ENCODE peak calls at places on chromosomes 4 and X, in eight cellular contexts. Y, W, I, S, F, A, G and E are unnamed samples. For H3K4me1, the result is how much of the 10 kb centered on the place peaks cover.

GRCh38 chr4:110815950-110816349 is 193.1 kb upstream of the PITX2 start:
- DNase-seq in A (no peak), Y (no peak), I (no peak), F (no peak), W (no peak), G (no peak), S (no peak), E (no peak)

GRCh38 chrX:134601240-134601639 is 57.0 kb downstream of the PLAC1 start:
- DNase-seq in F (peak), S (no peak), G (no peak), Y (no peak), A (no peak), I (no peak), W (no peak), E (no peak)

GRCh38 chrX:136747003-136747986 is 33.4 kb downstream of the ARHGEF6 start:
- DNase-seq in Y (no peak), F (no peak), I (no peak), S (no peak), G (no peak), A (no peak), W (no peak), E (no peak)

GRCh38 chrX:13826770-13827169 is 9.9 kb upstream of the GPM6B start:
- DNase-seq in F (no peak), A (no peak), I (no peak), W (no peak), G (no peak), S (no peak), Y (no peak), E (no peak)

GRCh38 chrX:11472879-11473278 is 179.7 kb downstream of the AMELX start:
- DNase-seq in I (no peak), A (no peak), S (no peak), F (no peak), Y (no peak), G (no peak), W (no peak), E (no peak)

GRCh38 chrX:41796577-41796976 is 72.6 kb downstream of the GPR82 start:
- DNase-seq in Y (no peak), S (no peak), A (no peak), I (no peak), G (no peak), F (no peak), W (no peak), E (no peak)

GRCh38 chrX:118383120-118383519 is 37.2 kb downstream of the WDR44 start:
- DNase-seq in Y (no peak), G (no peak), W (no peak), A (no peak), S (no peak), F (no peak), I (no peak), E (no peak)

GRCh38 chr4:138909605-138910004 is 106.0 kb upstream of the NOCT start:
- DNase-seq in W (no peak), Y (no peak), A (no peak), F (no peak), S (no peak), I (no peak), G (no peak), E (no peak)

GRCh38 chr4:156298230-156298629 is 344.6 kb upstream of the CTSO start:
- DNase-seq in F (no peak), S (no peak), A (no peak), W (no peak), I (no peak), Y (no peak), G (no peak), E (no peak)

GRCh38 chrX:18448416-18448815 is 23.0 kb downstream of the CDKL5 start:
- DNase-seq in Y (no peak), I (no peak), A (no peak), W (no peak), F (no peak), S (no peak), G (no peak), E (no peak)

GRCh38 chr4:169404959-169405358 is 134.2 kb upstream of the SH3RF1 start:
- DNase-seq in W (no peak), F (peak), Y (no peak), G (no peak), I (no peak), S (no peak), A (no peak), E (no peak)

GRCh38 chr4:73764513-73764912 is 24.1 kb downstream of the CXCL8 start:
- DNase-seq in S (no peak), I (no peak), G (no peak), W (no peak), Y (no peak), F (peak), A (no peak), E (no peak)

GRCh38 chr4:8874003-8874895 is 2.6 kb upstream of the HMX1 start:
- DNase-seq in Y (no peak), I (no peak), G (no peak), A (no peak), S (no peak), F (no peak), W (no peak), E (no peak)

GRCh38 chrX:32530802-32531403 is 680.4 kb downstream of the DMD start:
- DNase-seq in I (no peak), A (peak), G (no peak), Y (no peak), W (no peak), S (no peak), F (peak), E (no peak)

GRCh38 chrX:13386636-13387035 is 66.8 kb upstream of the ATXN3L start:
- DNase-seq in I (no peak), A (no peak), G (no peak), W (no peak), F (no peak), S (no peak), Y (no peak), E (no peak)

GRCh38 chr4:83417566-83417965 is 38.1 kb downstream of the HELQ start:
- DNase-seq in G (no peak), A (no peak), W (no peak), Y (no peak), I (no peak), S (no peak), F (no peak), E (no peak)

GRCh38 chr4:173434226-173434625 is 35.3 kb upstream of the SCRG1 start:
- DNase-seq in A (no peak), Y (no peak), F (no peak), I (no peak), G (no peak), W (no peak), S (no peak), E (no peak)

GRCh38 chrX:50877310-50877709 is 33.2 kb upstream of the BMP15 start:
- DNase-seq in Y (no peak), A (peak), G (no peak), W (no peak), F (peak), S (no peak), I (no peak), E (no peak)

GRCh38 chrX:55758033-55758432 is 40.5 kb downstream of the RRAGB start:
- DNase-seq in W (no peak), Y (no peak), A (no peak), G (no peak), F (peak), S (no peak), I (no peak), E (no peak)

GRCh38 chr4:89753601-89754066 is 83.3 kb downstream of the SNCA start:
- DNase-seq in F (peak), G (no peak), I (no peak), S (peak), Y (no peak), W (peak), A (no peak), E (no peak)

GRCh38 chr4:31085736-31086135 is 365.6 kb downstream of the PCDH7 start:
- DNase-seq in Y (no peak), G (no peak), S (no peak), F (no peak), W (no peak), A (no peak), I (no peak), E (no peak)

GRCh38 chrX:17376381-17377046 is 1.5 kb downstream of the NHS start:
- DNase-seq in A (no peak), I (no peak), F (peak), S (no peak), Y (no peak), G (peak), W (no peak), E (no peak)

GRCh38 chrX:48086119-48086518 is 14.7 kb upstream of the ZNF630 start:
- DNase-seq in F (peak), I (no peak), W (peak), G (no peak), S (no peak), Y (no peak), A (no peak), E (no peak)

GRCh38 chr4:77190053-77190452 is 33.0 kb downstream of the CCNG2 start:
- DNase-seq in I (no peak), G (no peak), F (peak), A (no peak), W (no peak), S (no peak), Y (no peak), E (no peak)

GRCh38 chrX:107323786-107324492 is 117.5 kb downstream of the DNAAF6 start:
- DNase-seq in Y (no peak), S (no peak), I (no peak), W (no peak), G (no peak), F (no peak), A (no peak), E (no peak)

DNA sequence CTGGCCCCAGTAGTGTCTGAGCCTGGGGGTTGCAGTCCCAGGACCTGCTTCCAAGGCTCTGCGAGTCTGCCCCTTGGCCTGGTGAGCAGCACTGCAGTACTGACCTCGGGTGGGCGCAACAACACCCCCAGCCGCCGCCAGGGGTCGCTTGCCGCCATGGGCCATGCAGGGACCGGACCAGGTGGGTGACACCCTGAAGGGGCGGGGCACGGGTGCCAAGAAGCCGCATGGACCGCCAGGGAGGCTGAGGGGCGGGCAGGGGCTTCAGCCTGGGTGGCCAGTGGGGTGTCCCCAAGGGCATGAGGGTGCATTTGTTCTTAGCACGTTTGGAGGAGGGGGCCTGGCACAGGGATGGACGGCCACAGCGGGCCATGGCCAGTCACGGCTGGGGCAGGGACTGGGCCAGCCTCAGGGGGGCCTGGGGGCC is 25.0 kb downstream of the TACC3 start:
- DNase-seq in S (no peak), W (peak), F (peak), I (no peak), A (peak), G (no peak), Y (peak), E (peak)
- H3K4me1 ChIP-seq in S (under half), W (under half), F (under half), I (under half), A (under half), G (under half), Y (under half), E (under half)

DNA sequence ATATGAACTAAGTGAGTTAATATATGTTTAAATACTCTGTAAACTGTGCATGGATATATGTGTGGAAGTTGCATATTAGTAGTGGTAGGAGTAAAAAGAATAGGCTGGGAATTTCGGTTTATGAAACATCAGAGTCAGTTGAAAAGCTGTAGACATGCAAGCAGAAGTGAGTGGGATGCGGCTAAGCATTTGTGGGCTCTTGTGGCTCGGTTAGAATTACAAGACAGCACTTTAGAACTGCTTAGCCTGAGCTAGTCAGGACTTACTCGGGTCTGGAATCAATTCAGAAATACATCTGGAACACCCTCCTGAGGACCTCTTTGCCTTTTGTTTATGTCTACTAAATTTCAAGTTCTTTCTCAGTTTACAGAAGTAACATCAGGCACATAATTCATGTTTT is 93.6 kb downstream of the AFF2 start:
- DNase-seq in Y (no peak), F (no peak), S (no peak), G (no peak), I (no peak), A (no peak), W (no peak), E (no peak)
- H3K4me1 ChIP-seq in Y (under half), F (under half), S (under half), G (under half), I (under half), A (under half), W (under half), E (under half)

DNA sequence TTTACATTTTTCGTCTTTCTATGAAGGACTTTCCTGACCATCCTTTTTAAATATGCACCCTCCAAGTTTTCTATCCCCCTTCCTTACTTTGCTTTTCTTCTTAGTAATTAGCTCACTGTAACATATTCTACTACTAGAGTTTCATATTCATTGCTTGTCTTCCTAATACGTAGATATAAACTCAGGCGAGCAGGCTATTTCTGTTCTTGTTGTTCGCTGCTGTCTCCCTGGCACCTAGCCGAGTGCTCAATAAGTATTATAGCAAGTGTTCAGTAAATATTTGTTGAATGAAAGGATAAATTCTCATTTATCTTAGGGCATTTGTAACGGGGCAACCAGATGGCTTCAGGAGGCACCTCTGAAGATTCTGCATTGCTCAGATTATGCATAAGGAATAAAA is 6.8 kb upstream of the RHOH start:
- DNase-seq in Y (no peak), W (no peak), S (no peak), I (no peak), A (no peak), F (peak), G (no peak), E (no peak)
- H3K4me1 ChIP-seq in Y (under half), W (under half), S (under half), I (under half), A (under half), F (under half), G (under half), E (under half)

GRCh38 chr4:159269143-159269542 is 166.3 kb downstream of the RAPGEF2 start:
- DNase-seq in G (no peak), I (no peak), F (no peak), Y (no peak), W (no peak), S (no peak), A (no peak), E (no peak)
- H3K4me1 ChIP-seq in G (under half), I (under half), F (under half), Y (half or more), W (under half), S (under half), A (under half), E (under half)

DNA sequence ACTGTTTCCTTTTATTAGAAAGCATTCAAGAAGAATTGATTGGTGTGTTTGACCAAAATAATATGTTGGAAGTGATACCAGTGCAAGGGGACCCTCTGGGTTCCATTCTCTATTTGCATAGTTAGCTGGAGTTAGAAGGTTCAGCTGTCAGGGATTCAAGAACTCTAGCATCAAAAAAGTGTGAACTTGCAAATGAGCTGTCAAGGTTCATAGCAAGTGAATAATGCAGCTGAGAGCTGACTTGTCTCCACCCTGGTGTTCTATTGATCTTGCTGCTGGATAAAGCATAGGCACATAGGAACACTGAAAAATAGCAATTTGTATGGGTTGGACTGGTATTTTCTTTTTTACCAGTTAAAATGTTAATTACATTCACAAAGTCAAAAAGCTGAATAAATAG is 73.1 kb downstream of the SORBS2 start:
- DNase-seq in W (no peak), Y (no peak), A (no peak), G (no peak), S (no peak), I (no peak), F (no peak), E (no peak)
- H3K4me1 ChIP-seq in W (under half), Y (half or more), A (under half), G (under half), S (under half), I (under half), F (under half), E (under half)

GRCh38 chrX:10050481-10050880 is 83.3 kb downstream of the CLDN34 start:
- DNase-seq in Y (no peak), G (no peak), A (no peak), F (no peak), W (no peak), S (no peak), I (no peak), E (no peak)

GRCh38 chrX:10047631-10048030 is 80.5 kb downstream of the CLDN34 start:
- DNase-seq in Y (no peak), W (no peak), S (no peak), G (no peak), I (no peak), A (no peak), F (no peak), E (no peak)

GRCh38 chrX:10048076-10048475 is 80.9 kb downstream of the CLDN34 start:
- DNase-seq in W (no peak), Y (no peak), F (no peak), S (no peak), A (no peak), I (no peak), G (no peak), E (no peak)

GRCh38 chrX:10048695-10049094 is 81.5 kb downstream of the CLDN34 start:
- DNase-seq in G (no peak), W (no peak), A (no peak), F (no peak), I (no peak), S (no peak), Y (no peak), E (no peak)

GRCh38 chrX:10049246-10049645 is 82.1 kb downstream of the CLDN34 start:
- DNase-seq in G (no peak), F (no peak), A (no peak), W (no peak), Y (no peak), I (no peak), S (no peak), E (no peak)
- H3K4me1 ChIP-seq in G (half or more), F (under half), A (under half), W (under half), Y (half or more), I (under half), S (under half), E (under half)

DNA sequence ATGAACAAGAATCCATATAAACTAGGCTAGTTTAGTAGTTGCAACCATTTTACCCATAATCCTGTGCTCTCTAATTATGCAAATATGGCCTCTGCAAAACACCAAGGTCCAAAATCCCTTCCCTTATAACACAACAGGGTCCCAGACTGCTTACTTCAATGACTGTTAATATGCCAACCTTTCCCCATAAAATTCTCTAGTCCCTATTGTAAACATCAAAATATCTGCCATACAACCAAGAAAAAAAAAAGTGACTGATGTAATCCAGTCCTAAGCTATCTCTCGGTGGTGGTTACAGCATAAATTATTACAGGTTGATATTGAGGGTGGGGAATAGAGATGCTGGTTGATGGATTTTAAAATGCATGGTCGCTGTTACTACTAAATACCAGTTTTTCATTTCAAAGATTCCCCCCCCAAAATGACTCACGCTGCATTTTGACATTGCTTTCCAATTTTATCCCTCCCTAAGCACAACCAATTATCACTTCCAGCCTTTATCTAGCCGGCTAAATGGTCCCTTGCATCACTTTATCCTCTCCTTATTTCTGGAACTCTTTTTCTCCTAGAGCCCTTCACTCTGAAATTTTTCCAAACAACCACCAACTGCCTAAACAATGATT is 44.8 kb downstream of the TSPAN5 start:
- DNase-seq in G (no peak), S (no peak), A (no peak), F (no peak), W (no peak), Y (no peak), I (no peak), E (no peak)
- H3K4me1 ChIP-seq in G (under half), S (under half), A (under half), F (under half), W (half or more), Y (under half), I (under half), E (under half)

GRCh38 chr4:54230479-54231418 is 1.7 kb downstream of the PDGFRA start:
- DNase-seq in Y (peak), W (no peak), F (no peak), A (peak), I (no peak), S (no peak), G (peak), E (no peak)

GRCh38 chr4:54233128-54233696 is 4.1 kb downstream of the PDGFRA start:
- DNase-seq in W (peak), G (peak), Y (peak), F (peak), I (no peak), A (peak), S (no peak), E (peak)

GRCh38 chr4:54231419-54232150 is 2.5 kb downstream of the PDGFRA start:
- DNase-seq in W (no peak), G (peak), S (no peak), Y (peak), A (peak), I (no peak), F (no peak), E (no peak)

GRCh38 chr4:54233697-54234496 is 4.8 kb downstream of the PDGFRA start:
- DNase-seq in W (peak), G (peak), I (no peak), A (peak), S (no peak), F (peak), Y (peak), E (peak)

GRCh38 chr4:54232151-54232688 is 3.1 kb downstream of the PDGFRA start:
- DNase-seq in S (no peak), I (no peak), F (no peak), A (no peak), Y (no peak), W (no peak), G (no peak), E (no peak)
- H3K4me1 ChIP-seq in S (under half), I (under half), F (under half), A (under half), Y (under half), W (under half), G (half or more), E (under half)

GRCh38 chrX:39853417-39853816 is 244.3 kb downstream of the BCOR start:
- DNase-seq in G (no peak), A (no peak), F (no peak), S (no peak), I (no peak), W (no peak), Y (no peak), E (no peak)
- H3K4me1 ChIP-seq in G (under half), A (under half), F (under half), S (under half), I (under half), W (under half), Y (under half), E (under half)